ENCODE peak calls at places on chromosomes 1 and 21, in four cellular contexts. Q is neuronal stem cell, N is K562, K is GM23248. E is an unnamed sample.
A peak's percentile ranks its signal among the peaks of the same experiment; 100 is the strongest.

GRCh38 chr1:61116421-61116820 is 34.1 kb downstream of the NFIA start:
- DNase-seq in Q (no peak), N (peak; percentile 48), K (peak; percentile 31), E (no peak)

GRCh38 chr1:216820345-216820744 is 97.1 kb upstream of the ESRRG start:
- DNase-seq in Q (no peak), N (no peak), K (no peak), E (no peak)

GRCh38 chr1:29972664-29973063 is 736.3 kb downstream of the PTPRU start:
- DNase-seq in Q (no peak), N (no peak), K (no peak), E (no peak)

GRCh38 chr1:104830534-104830933 is 1080.8 kb downstream of the AMY1C start:
- DNase-seq in Q (no peak), N (no peak), K (no peak), E (no peak)

GRCh38 chr1:36349839-36350238 is 26.4 kb upstream of the EVA1B start:
- DNase-seq in Q (no peak), N (no peak), K (peak; percentile 51), E (no peak)

GRCh38 chr1:85569122-85569521 is 11.4 kb upstream of the CCN1 start:
- DNase-seq in Q (no peak), N (no peak), K (peak; percentile 92), E (no peak)

GRCh38 chr1:172308577-172308976 is 111.9 kb upstream of the C1orf105 start:
- DNase-seq in Q (no peak), N (no peak), K (no peak), E (no peak)

GRCh38 chr1:171251741-171252300 is 3.5 kb downstream of the FMO1 start:
- DNase-seq in Q (peak; percentile 33), N (peak; percentile 50), K (peak; percentile 47), E (peak; percentile 51)

GRCh38 chr21:45460611-45461368 is 55.8 kb downstream of the COL18A1 start:
- DNase-seq in Q (no peak), N (peak; percentile 24), K (peak; percentile 90), E (no peak)

GRCh38 chr1:18353992-18354391 is 126.7 kb upstream of the KLHDC7A start:
- DNase-seq in Q (no peak), N (no peak), K (no peak), E (no peak)

GRCh38 chr1:17764578-17764977 is 9.4 kb downstream of the ACTL8 start:
- DNase-seq in Q (no peak), N (no peak), K (peak; percentile 29), E (no peak)

GRCh38 chr1:17167041-17167782 is 37.7 kb upstream of the PADI1 start:
- DNase-seq in Q (no peak), N (no peak), K (peak; percentile 26), E (no peak)

GRCh38 chr1:59738591-59739015 is 76.1 kb upstream of the HOOK1 start:
- DNase-seq in Q (no peak), N (no peak), K (peak; percentile 41), E (no peak)

GRCh38 chr1:24400065-24400464 is 13.5 kb downstream of the STPG1 start:
- DNase-seq in Q (no peak), N (no peak), K (no peak), E (no peak)

GRCh38 chr1:77265180-77265579 is 16.6 kb upstream of the AK5 start:
- DNase-seq in Q (no peak), N (no peak), K (no peak), E (no peak)

GRCh38 chr1:33583567-33583966 is 111.1 kb downstream of the ZSCAN20 start:
- DNase-seq in Q (no peak), N (no peak), K (no peak), E (no peak)

GRCh38 chr1:31931241-31932225 is 6.6 kb downstream of the PTP4A2 start:
- DNase-seq in Q (no peak), N (peak; percentile 61), K (peak; percentile 88), E (no peak)

GRCh38 chr1:117678246-117678977 is 72.6 kb downstream of the TENT5C start:
- DNase-seq in Q (no peak), N (no peak), K (peak; percentile 30), E (no peak)

GRCh38 chr1:245348626-245349025 is 193.8 kb downstream of the KIF26B start:
- DNase-seq in Q (no peak), N (no peak), K (no peak), E (no peak)

GRCh38 chr1:47411441-47411840 is 4.6 kb upstream of the FOXE3 start:
- DNase-seq in Q (no peak), N (no peak), K (peak; percentile 74), E (no peak)

GRCh38 chr1:186240436-186240835 is 134.6 kb downstream of the TPR start:
- DNase-seq in Q (no peak), N (no peak), K (no peak), E (no peak)

DNA sequence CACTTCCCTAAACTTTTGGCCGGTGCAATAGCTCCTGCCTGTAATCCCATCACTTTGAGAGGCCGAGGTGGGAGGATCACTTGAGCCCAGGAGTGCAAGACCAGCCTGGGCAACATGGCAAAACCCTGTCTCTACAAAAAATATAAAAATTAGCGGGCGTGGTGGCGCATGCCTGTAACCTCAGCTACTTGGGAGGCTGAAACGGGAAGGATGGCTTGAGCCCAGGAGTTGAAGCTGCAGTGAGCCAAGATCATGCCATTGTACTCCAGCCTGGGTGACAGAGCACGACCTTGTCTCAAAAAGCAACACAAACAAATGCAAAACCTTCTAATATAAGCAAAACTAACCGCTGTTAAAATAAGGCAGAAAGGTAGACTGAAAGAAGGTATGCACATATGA is 25.9 kb downstream of the TMEM51 start:
- DNase-seq in Q (no peak), N (no peak), K (no peak), E (no peak)
- H3K27ac ChIP-seq in Q (no peak overlapping the region), N (no peak overlapping the region), K (peak overlapping the region; percentile 68), E (peak overlapping the region; percentile 55)

DNA sequence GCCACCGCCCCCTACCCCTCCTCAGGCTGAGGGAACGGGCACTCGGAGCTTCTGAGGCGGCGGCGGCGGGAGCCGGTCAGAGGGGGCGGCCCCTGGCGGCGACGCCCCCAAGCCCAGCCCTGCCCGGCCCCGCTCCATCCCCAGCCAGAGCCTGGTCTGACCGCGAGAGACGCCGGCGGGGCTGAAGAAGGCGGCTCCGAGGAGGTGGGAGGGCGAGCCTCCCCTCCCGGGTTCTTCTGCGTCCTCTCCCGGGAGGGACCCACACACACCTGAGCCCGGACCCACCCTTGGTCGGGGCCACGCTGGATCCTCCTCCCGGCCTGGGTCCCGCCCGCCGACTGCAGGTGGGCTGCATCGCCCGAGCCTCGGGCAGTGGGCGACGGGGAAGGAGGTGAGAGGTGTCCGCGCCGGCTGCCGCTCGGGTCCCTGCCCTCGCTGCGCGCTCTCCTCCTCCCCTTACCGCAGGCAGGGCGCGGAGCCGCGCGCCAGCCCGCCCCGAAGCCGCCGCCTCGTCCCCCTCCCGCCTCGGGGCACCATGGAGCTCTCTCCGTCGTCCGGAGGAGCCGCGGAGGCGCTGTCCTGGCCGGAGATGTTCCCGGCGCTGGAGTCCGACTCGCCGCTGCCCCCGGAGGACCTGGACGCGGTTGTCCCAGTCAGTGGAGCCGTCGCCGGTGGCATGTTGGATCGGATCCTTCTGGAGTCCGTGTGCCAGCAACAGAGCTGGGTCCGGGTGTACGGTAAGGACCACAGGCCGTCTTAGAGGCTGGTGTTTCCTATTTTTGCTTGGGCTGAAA is at the start of gene RASAL2:
- DNase-seq in Q (peak; percentile 83), N (peak; percentile 57), K (peak; percentile 85), E (peak; percentile 57)
- H3K9ac ChIP-seq in Q (peak within 1 kb of the TSS; percentile 97), N (peak within 1 kb of the TSS; percentile 87), K (peak within 1 kb of the TSS; percentile 87), E (peak within 1 kb of the TSS; percentile 75)

DNA sequence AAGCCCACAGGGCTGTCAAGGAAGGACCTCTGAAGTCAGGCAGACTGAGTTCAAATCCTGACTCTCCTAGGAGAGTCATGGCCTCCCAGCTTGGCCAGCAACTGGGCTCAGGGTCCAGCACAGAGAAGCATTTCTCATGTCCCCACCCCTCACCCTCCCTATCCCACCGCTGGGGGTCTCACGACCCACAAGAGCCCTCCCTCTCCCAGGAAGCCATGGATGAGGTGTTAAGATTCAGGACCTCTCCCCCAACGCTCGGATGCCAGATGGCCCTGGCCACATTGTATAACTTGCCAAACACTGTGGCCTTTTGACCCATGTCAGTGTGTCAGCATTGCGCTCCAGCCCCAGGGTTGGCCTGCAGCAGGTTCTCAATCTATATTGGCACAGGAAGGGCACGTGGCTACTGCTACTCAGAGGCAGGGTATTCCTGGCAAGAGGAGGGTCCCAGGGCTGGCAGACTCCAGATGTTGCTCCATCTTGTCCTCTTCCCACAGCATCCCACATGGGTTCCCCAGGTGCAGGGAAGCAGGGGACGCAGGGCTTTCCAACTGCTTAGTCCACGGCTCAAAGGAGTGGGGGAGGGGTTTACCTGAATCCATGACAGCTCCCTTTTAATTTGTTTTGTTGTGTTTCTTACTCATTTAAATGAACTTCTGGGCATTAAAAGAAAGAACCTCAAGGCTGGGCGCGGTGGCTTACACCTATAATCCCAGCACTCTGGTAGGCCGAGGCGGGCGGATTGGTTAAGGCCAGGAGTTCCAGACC is 10.5 kb downstream of the SLC2A1 start:
- DNase-seq in Q (no peak), N (no peak), K (no peak), E (no peak)
- H3K36me3 ChIP-seq in Q (peaks cover 95% of the 10 kb centered on the region), N (peaks cover 88% of the 10 kb centered on the region), K (peaks cover 2% of the 10 kb centered on the region), E (no peaks in the 10 kb centered on the region)

GRCh38 chr1:27374687-27375086 is at the start of gene FCN3:
- DNase-seq in Q (no peak), N (no peak), K (no peak), E (no peak)
- H3K27ac ChIP-seq in Q (no peak within 1 kb of the TSS), N (no peak within 1 kb of the TSS), K (no peak within 1 kb of the TSS), E (no peak within 1 kb of the TSS)

GRCh38 chr1:54324750-54325704 is 81.2 kb downstream of the SSBP3 start:
- DNase-seq in Q (no peak), N (no peak), K (no peak), E (no peak)

GRCh38 chr1:54328117-54328636 is 78.0 kb downstream of the SSBP3 start:
- DNase-seq in Q (no peak), N (no peak), K (no peak), E (no peak)

GRCh38 chr1:54327386-54328116 is 78.6 kb downstream of the SSBP3 start:
- DNase-seq in Q (no peak), N (peak; percentile 46), K (peak; percentile 69), E (no peak)

GRCh38 chr1:54325705-54326461 is 80.3 kb downstream of the SSBP3 start:
- DNase-seq in Q (no peak), N (no peak), K (no peak), E (no peak)

GRCh38 chr1:54326577-54327385 is 79.4 kb downstream of the SSBP3 start:
- DNase-seq in Q (no peak), N (no peak), K (no peak), E (no peak)
- H3K9ac ChIP-seq in Q (no peak overlapping the region), N (peak overlapping the region; percentile 67), K (no peak overlapping the region), E (no peak overlapping the region)

GRCh38 chr1:150925080-150925479 is 1.1 kb upstream of the SETDB1 start:
- DNase-seq in Q (no peak), N (no peak), K (no peak), E (peak; percentile 30)

GRCh38 chr1:150926094-150926741 is at the start of gene SETDB1:
- DNase-seq in Q (peak; percentile 89), N (peak; percentile 98), K (peak; percentile 98), E (peak; percentile 97)

GRCh38 chr1:150931773-150932172 is 5.6 kb downstream of the SETDB1 start:
- DNase-seq in Q (no peak), N (peak; percentile 34), K (peak; percentile 44), E (no peak)

GRCh38 chr1:150927629-150928028 is 1.5 kb downstream of the SETDB1 start:
- DNase-seq in Q (no peak), N (no peak), K (no peak), E (no peak)

GRCh38 chr1:150928286-150928685 is 2.1 kb downstream of the SETDB1 start:
- DNase-seq in Q (no peak), N (no peak), K (peak; percentile 33), E (no peak)
- H3K36me3 ChIP-seq in Q (peaks cover 64% of the 10 kb centered on the region), N (peaks cover 48% of the 10 kb centered on the region), K (peaks cover 39% of the 10 kb centered on the region), E (no peaks in the 10 kb centered on the region)

GRCh38 chr1:151003175-151003574 is 3.5 kb downstream of the MINDY1 start:
- DNase-seq in Q (no peak), N (no peak), K (no peak), E (no peak)
- H3K27ac ChIP-seq in Q (no peak overlapping the region), N (no peak overlapping the region), K (no peak overlapping the region), E (no peak overlapping the region)